ENCODE peak calls at places on chromosomes 7 and 10, in ten cellular contexts. One of them, this sample, is unnamed.

GRCh38 chr7:130881799-130882141 is 147.8 kb upstream of the KLF14 start:
- DNase-seq in adrenal gland: no peak
- DNase-seq in Caco-2: no peak
- DNase-seq in suprapubic skin: no peak
- DNase-seq in spleen: no peak
- DNase-seq in colonic mucosa: no peak
- DNase-seq in pancreas: no peak
- DNase-seq in neural progenitor cell: peak
- DNase-seq in GM10248: no peak
- DNase-seq in PC-3: no peak
- DNase-seq in this sample: peak

GRCh38 chr7:57348646-57349269 is 101.2 kb upstream of the ZNF716 start:
- DNase-seq in adrenal gland: peak
- DNase-seq in Caco-2: no peak
- DNase-seq in suprapubic skin: no peak
- DNase-seq in spleen: no peak
- DNase-seq in colonic mucosa: no peak
- DNase-seq in pancreas: no peak
- DNase-seq in neural progenitor cell: no peak
- DNase-seq in GM10248: no peak
- DNase-seq in PC-3: no peak
- DNase-seq in this sample: no peak

GRCh38 chr10:89637108-89637507 is 7.9 kb downstream of the PANK1 start:
- DNase-seq in adrenal gland: no peak
- DNase-seq in Caco-2: no peak
- DNase-seq in suprapubic skin: no peak
- DNase-seq in spleen: no peak
- DNase-seq in colonic mucosa: no peak
- DNase-seq in pancreas: no peak
- DNase-seq in neural progenitor cell: no peak
- DNase-seq in GM10248: no peak
- DNase-seq in PC-3: no peak
- DNase-seq in this sample: no peak

GRCh38 chr10:100148353-100149211 is 37.2 kb downstream of the ERLIN1 start:
- DNase-seq in adrenal gland: no peak
- DNase-seq in Caco-2: no peak
- DNase-seq in suprapubic skin: no peak
- DNase-seq in spleen: no peak
- DNase-seq in colonic mucosa: no peak
- DNase-seq in pancreas: no peak
- DNase-seq in neural progenitor cell: no peak
- DNase-seq in GM10248: peak
- DNase-seq in PC-3: peak
- DNase-seq in this sample: no peak

GRCh38 chr10:50538473-50539398 is 85.0 kb downstream of the SGMS1 start:
- DNase-seq in adrenal gland: no peak
- DNase-seq in Caco-2: no peak
- DNase-seq in suprapubic skin: no peak
- DNase-seq in spleen: peak
- DNase-seq in colonic mucosa: no peak
- DNase-seq in pancreas: no peak
- DNase-seq in neural progenitor cell: peak
- DNase-seq in GM10248: no peak
- DNase-seq in PC-3: no peak
- DNase-seq in this sample: no peak

GRCh38 chr7:123271856-123272255 is 72.1 kb upstream of the SLC13A1 start:
- DNase-seq in adrenal gland: no peak
- DNase-seq in Caco-2: no peak
- DNase-seq in suprapubic skin: no peak
- DNase-seq in spleen: no peak
- DNase-seq in colonic mucosa: no peak
- DNase-seq in pancreas: no peak
- DNase-seq in neural progenitor cell: no peak
- DNase-seq in GM10248: no peak
- DNase-seq in PC-3: no peak
- DNase-seq in this sample: no peak

GRCh38 chr10:79047875-79048638 is 20.7 kb upstream of the ZMIZ1 start:
- DNase-seq in adrenal gland: peak
- DNase-seq in Caco-2: no peak
- DNase-seq in suprapubic skin: peak
- DNase-seq in spleen: peak
- DNase-seq in colonic mucosa: peak
- DNase-seq in pancreas: no peak
- DNase-seq in neural progenitor cell: no peak
- DNase-seq in GM10248: no peak
- DNase-seq in PC-3: no peak
- DNase-seq in this sample: no peak

GRCh38 chr7:157411580-157411979 is 74.8 kb downstream of the DNAJB6 start:
- DNase-seq in adrenal gland: no peak
- DNase-seq in Caco-2: no peak
- DNase-seq in suprapubic skin: no peak
- DNase-seq in spleen: peak
- DNase-seq in colonic mucosa: no peak
- DNase-seq in pancreas: no peak
- DNase-seq in neural progenitor cell: no peak
- DNase-seq in GM10248: no peak
- DNase-seq in PC-3: peak
- DNase-seq in this sample: no peak

GRCh38 chr7:131011976-131012375 is 278.0 kb upstream of the KLF14 start:
- DNase-seq in adrenal gland: peak
- DNase-seq in Caco-2: no peak
- DNase-seq in suprapubic skin: no peak
- DNase-seq in spleen: no peak
- DNase-seq in colonic mucosa: no peak
- DNase-seq in pancreas: no peak
- DNase-seq in neural progenitor cell: no peak
- DNase-seq in GM10248: no peak
- DNase-seq in PC-3: peak
- DNase-seq in this sample: no peak

GRCh38 chr10:52900564-52900963 is 128.0 kb upstream of the MBL2 start:
- DNase-seq in adrenal gland: no peak
- DNase-seq in Caco-2: no peak
- DNase-seq in suprapubic skin: no peak
- DNase-seq in spleen: no peak
- DNase-seq in colonic mucosa: no peak
- DNase-seq in pancreas: no peak
- DNase-seq in neural progenitor cell: no peak
- DNase-seq in GM10248: peak
- DNase-seq in PC-3: no peak
- DNase-seq in this sample: no peak

GRCh38 chr7:46486264-46487206 is 565.5 kb upstream of the IGFBP3 start:
- DNase-seq in adrenal gland: peak
- DNase-seq in Caco-2: no peak
- DNase-seq in suprapubic skin: peak
- DNase-seq in spleen: no peak
- DNase-seq in colonic mucosa: peak
- DNase-seq in pancreas: no peak
- DNase-seq in neural progenitor cell: no peak
- DNase-seq in GM10248: no peak
- DNase-seq in PC-3: peak
- DNase-seq in this sample: no peak

GRCh38 chr10:98429320-98430072 is 14.5 kb upstream of the PYROXD2 start:
- DNase-seq in adrenal gland: no peak
- DNase-seq in Caco-2: no peak
- DNase-seq in suprapubic skin: no peak
- DNase-seq in spleen: no peak
- DNase-seq in colonic mucosa: no peak
- DNase-seq in pancreas: no peak
- DNase-seq in neural progenitor cell: no peak
- DNase-seq in GM10248: no peak
- DNase-seq in PC-3: no peak
- DNase-seq in this sample: peak

GRCh38 chr7:101941481-101942383 is 124.3 kb downstream of the CUX1 start:
- DNase-seq in adrenal gland: peak
- DNase-seq in Caco-2: no peak
- DNase-seq in suprapubic skin: no peak
- DNase-seq in spleen: no peak
- DNase-seq in colonic mucosa: peak
- DNase-seq in pancreas: no peak
- DNase-seq in neural progenitor cell: no peak
- DNase-seq in GM10248: no peak
- DNase-seq in PC-3: peak
- DNase-seq in this sample: no peak

GRCh38 chr10:28496481-28496961 is 36.4 kb upstream of the WAC start:
- DNase-seq in adrenal gland: no peak
- DNase-seq in Caco-2: peak
- DNase-seq in suprapubic skin: no peak
- DNase-seq in spleen: no peak
- DNase-seq in colonic mucosa: no peak
- DNase-seq in pancreas: no peak
- DNase-seq in neural progenitor cell: no peak
- DNase-seq in GM10248: no peak
- DNase-seq in PC-3: peak
- DNase-seq in this sample: no peak

GRCh38 chr10:75404335-75405200 is 3.0 kb upstream of the ZNF503 start:
- DNase-seq in adrenal gland: peak
- DNase-seq in Caco-2: peak
- DNase-seq in suprapubic skin: no peak
- DNase-seq in spleen: no peak
- DNase-seq in colonic mucosa: peak
- DNase-seq in pancreas: peak
- DNase-seq in neural progenitor cell: peak
- DNase-seq in GM10248: peak
- DNase-seq in PC-3: peak
- DNase-seq in this sample: no peak
- TF ChIP-seq CTCF in adrenal gland: peak
- TF ChIP-seq CTCF in Caco-2: peak
- TF ChIP-seq CTCF in suprapubic skin: no peak
- TF ChIP-seq CTCF in spleen: no peak
- TF ChIP-seq CTCF in colonic mucosa: no peak
- TF ChIP-seq CTCF in pancreas: no peak
- TF ChIP-seq CTCF in neural progenitor cell: peak
- TF ChIP-seq CTCF in GM10248: no peak
- TF ChIP-seq CTCF in PC-3: peak
- TF ChIP-seq CTCF in this sample: no peak

DNA sequence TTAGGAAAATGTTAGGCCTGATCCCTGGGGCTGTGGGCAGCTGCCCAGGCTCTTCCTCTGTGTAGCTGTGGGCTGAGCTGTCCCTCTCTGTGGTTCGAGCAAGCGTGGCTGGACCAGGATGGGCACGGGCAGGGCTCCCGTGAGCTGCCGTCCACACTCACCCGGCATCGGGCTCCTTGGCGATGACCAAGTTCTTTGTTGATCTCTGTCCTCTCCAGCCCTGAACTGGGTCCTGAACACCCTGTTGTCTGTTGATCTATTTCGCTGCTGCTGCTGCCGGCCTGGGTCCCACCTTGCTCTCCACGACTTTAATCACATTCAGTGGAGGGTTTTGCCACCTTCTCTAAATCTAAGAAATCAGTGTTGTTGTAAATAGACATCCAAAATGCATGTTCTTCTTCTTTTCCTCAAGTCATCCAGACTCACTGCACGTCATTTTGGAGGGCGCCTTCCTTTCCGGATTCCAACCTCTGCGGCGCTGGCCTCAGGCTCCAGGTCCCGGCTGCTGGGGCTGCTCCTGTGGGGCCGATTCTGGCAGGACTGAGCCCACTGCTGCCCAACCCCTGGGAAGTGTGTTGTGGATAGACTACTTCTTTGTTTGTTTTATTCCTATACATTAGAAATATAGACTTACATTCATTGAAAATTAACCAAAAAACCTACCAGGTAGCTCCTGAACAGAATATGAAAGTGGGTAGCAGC is 100.6 kb downstream of the DYNC2I1 start:
- DNase-seq in adrenal gland: no peak
- DNase-seq in Caco-2: no peak
- DNase-seq in suprapubic skin: no peak
- DNase-seq in spleen: no peak
- DNase-seq in colonic mucosa: no peak
- DNase-seq in pancreas: no peak
- DNase-seq in neural progenitor cell: no peak
- DNase-seq in GM10248: no peak
- DNase-seq in PC-3: no peak
- DNase-seq in this sample: peak
- TF ChIP-seq CTCF in adrenal gland: no peak
- TF ChIP-seq CTCF in Caco-2: no peak
- TF ChIP-seq CTCF in suprapubic skin: no peak
- TF ChIP-seq CTCF in spleen: no peak
- TF ChIP-seq CTCF in colonic mucosa: no peak
- TF ChIP-seq CTCF in pancreas: no peak
- TF ChIP-seq CTCF in neural progenitor cell: no peak
- TF ChIP-seq CTCF in GM10248: no peak
- TF ChIP-seq CTCF in PC-3: no peak
- TF ChIP-seq CTCF in this sample: no peak

GRCh38 chr7:117401293-117402002 is 25.8 kb downstream of the ASZ1 start:
- DNase-seq in adrenal gland: no peak
- DNase-seq in Caco-2: peak
- DNase-seq in suprapubic skin: no peak
- DNase-seq in spleen: no peak
- DNase-seq in colonic mucosa: no peak
- DNase-seq in pancreas: no peak
- DNase-seq in neural progenitor cell: peak
- DNase-seq in GM10248: no peak
- DNase-seq in PC-3: peak
- DNase-seq in this sample: no peak
- TF ChIP-seq CTCF in adrenal gland: no peak
- TF ChIP-seq CTCF in Caco-2: peak
- TF ChIP-seq CTCF in suprapubic skin: no peak
- TF ChIP-seq CTCF in spleen: no peak
- TF ChIP-seq CTCF in colonic mucosa: no peak
- TF ChIP-seq CTCF in pancreas: no peak
- TF ChIP-seq CTCF in neural progenitor cell: peak
- TF ChIP-seq CTCF in GM10248: no peak
- TF ChIP-seq CTCF in PC-3: peak
- TF ChIP-seq CTCF in this sample: peak

GRCh38 chr7:6554848-6555247 is 3.6 kb upstream of the GRID2IP start:
- DNase-seq in adrenal gland: no peak
- DNase-seq in Caco-2: no peak
- DNase-seq in suprapubic skin: no peak
- DNase-seq in spleen: no peak
- DNase-seq in colonic mucosa: no peak
- DNase-seq in pancreas: no peak
- DNase-seq in neural progenitor cell: no peak
- DNase-seq in GM10248: no peak
- DNase-seq in PC-3: no peak
- DNase-seq in this sample: no peak

GRCh38 chr7:6551016-6551511 is at the start of gene GRID2IP:
- DNase-seq in adrenal gland: no peak
- DNase-seq in Caco-2: no peak
- DNase-seq in suprapubic skin: no peak
- DNase-seq in spleen: no peak
- DNase-seq in colonic mucosa: no peak
- DNase-seq in pancreas: no peak
- DNase-seq in neural progenitor cell: no peak
- DNase-seq in GM10248: no peak
- DNase-seq in PC-3: no peak
- DNase-seq in this sample: no peak

GRCh38 chr7:6558837-6559236 is 7.6 kb upstream of the GRID2IP start:
- DNase-seq in adrenal gland: peak
- DNase-seq in Caco-2: peak
- DNase-seq in suprapubic skin: no peak
- DNase-seq in spleen: no peak
- DNase-seq in colonic mucosa: peak
- DNase-seq in pancreas: no peak
- DNase-seq in neural progenitor cell: peak
- DNase-seq in GM10248: peak
- DNase-seq in PC-3: peak
- DNase-seq in this sample: no peak

GRCh38 chr7:6556196-6556595 is 4.9 kb upstream of the GRID2IP start:
- DNase-seq in adrenal gland: no peak
- DNase-seq in Caco-2: peak
- DNase-seq in suprapubic skin: no peak
- DNase-seq in spleen: no peak
- DNase-seq in colonic mucosa: no peak
- DNase-seq in pancreas: no peak
- DNase-seq in neural progenitor cell: no peak
- DNase-seq in GM10248: no peak
- DNase-seq in PC-3: peak
- DNase-seq in this sample: no peak

GRCh38 chr7:6553460-6554044 is 2.3 kb upstream of the GRID2IP start:
- DNase-seq in adrenal gland: no peak
- DNase-seq in Caco-2: no peak
- DNase-seq in suprapubic skin: no peak
- DNase-seq in spleen: no peak
- DNase-seq in colonic mucosa: no peak
- DNase-seq in pancreas: no peak
- DNase-seq in neural progenitor cell: no peak
- DNase-seq in GM10248: no peak
- DNase-seq in PC-3: no peak
- DNase-seq in this sample: no peak
- TF ChIP-seq CTCF in adrenal gland: peak
- TF ChIP-seq CTCF in Caco-2: no peak
- TF ChIP-seq CTCF in suprapubic skin: no peak
- TF ChIP-seq CTCF in spleen: no peak
- TF ChIP-seq CTCF in colonic mucosa: no peak
- TF ChIP-seq CTCF in pancreas: no peak
- TF ChIP-seq CTCF in neural progenitor cell: peak
- TF ChIP-seq CTCF in GM10248: no peak
- TF ChIP-seq CTCF in PC-3: no peak
- TF ChIP-seq CTCF in this sample: no peak

This sample was measured in osteocyte.